ENCODE peak calls at places on chromosomes 7 and 10, in four cellular contexts. D, T, I and L are unnamed samples.

GRCh38 chr10:24513155-24513554 is 210.5 kb downstream of the ARHGAP21 start:
- DNase-seq in I (peak; percentile 56), D (no peak), T (no peak), L (no peak)

GRCh38 chr7:103446046-103446520 is at the start of gene SLC26A5:
- DNase-seq in T (no peak), D (no peak), I (no peak), L (peak; percentile 2)

GRCh38 chr10:124688889-124689670 is 55.1 kb downstream of the FAM53B start:
- DNase-seq in D (no peak), T (peak; percentile 19), I (peak; percentile 15), L (no peak)

GRCh38 chr10:103458720-103459119 is at the start of gene CALHM1:
- DNase-seq in I (no peak), D (no peak), T (no peak), L (no peak)

GRCh38 chr10:23439452-23439919 is 611 bp downstream of the OTUD1 start:
- DNase-seq in T (no peak), I (peak; percentile 14), D (peak; percentile 51), L (peak; percentile 22)

GRCh38 chr7:37198906-37199485 is 249.7 kb downstream of the ELMO1 start:
- DNase-seq in D (peak; percentile 78), I (peak; percentile 80), T (peak; percentile 46), L (peak; percentile 85)

GRCh38 chr10:102132193-102132562 is 662 bp upstream of the PPRC1 start:
- DNase-seq in I (no peak), T (no peak), D (no peak), L (no peak)

GRCh38 chr10:124867304-124867703 is 65.7 kb downstream of the ABRAXAS2 start:
- DNase-seq in I (no peak), D (no peak), T (no peak), L (no peak)

GRCh38 chr7:128875523-128875948 is 12.9 kb downstream of the ATP6V1F start:
- DNase-seq in I (no peak), T (no peak), D (no peak), L (no peak)

GRCh38 chr7:106031271-106032029 is 68.4 kb downstream of the CDHR3 start:
- DNase-seq in D (no peak), I (no peak), T (no peak), L (no peak)

GRCh38 chr7:106032295-106032694 is 69.2 kb downstream of the CDHR3 start:
- DNase-seq in D (no peak), T (no peak), I (no peak), L (no peak)

GRCh38 chr7:106033735-106034134 is 70.7 kb downstream of the CDHR3 start:
- DNase-seq in T (no peak), D (no peak), I (no peak), L (no peak)

GRCh38 chr7:106029448-106029847 is 66.4 kb downstream of the CDHR3 start:
- DNase-seq in I (no peak), D (no peak), T (no peak), L (no peak)

GRCh38 chr7:106029941-106030340 is 66.9 kb downstream of the CDHR3 start:
- DNase-seq in I (no peak), D (no peak), T (no peak), L (no peak)
- TF ChIP-seq CTCF in I (no peak), D (no peak), T (no peak), L (no peak)

GRCh38 chr7:150385240-150385830 is 6.2 kb downstream of the ZNF775 start:
- DNase-seq in D (no peak), T (no peak), I (no peak), L (no peak)

GRCh38 chr7:150390206-150390605 is 11.1 kb downstream of the ZNF775 start:
- DNase-seq in T (no peak), I (peak; percentile 25), D (no peak), L (no peak)

GRCh38 chr7:150389532-150389816 is 10.3 kb downstream of the ZNF775 start:
- DNase-seq in I (no peak), T (no peak), D (no peak), L (no peak)

GRCh38 chr7:150388306-150388705 is 9.2 kb downstream of the ZNF775 start:
- DNase-seq in D (no peak), T (no peak), I (no peak), L (no peak)

GRCh38 chr7:150388709-150389531 is 9.8 kb downstream of the ZNF775 start:
- DNase-seq in D (peak; percentile 75), I (no peak), T (no peak), L (no peak)
- TF ChIP-seq CTCF in D (peak; percentile 43), I (no peak), T (no peak), L (peak; percentile 50)

GRCh38 chr10:48309711-48310226 is 3.3 kb downstream of the MAPK8 start:
- DNase-seq in T (no peak), I (peak; percentile 75), D (no peak), L (no peak)
- TF ChIP-seq CTCF in T (peak; percentile 27), I (peak; percentile 15), D (no peak), L (no peak)

DNA sequence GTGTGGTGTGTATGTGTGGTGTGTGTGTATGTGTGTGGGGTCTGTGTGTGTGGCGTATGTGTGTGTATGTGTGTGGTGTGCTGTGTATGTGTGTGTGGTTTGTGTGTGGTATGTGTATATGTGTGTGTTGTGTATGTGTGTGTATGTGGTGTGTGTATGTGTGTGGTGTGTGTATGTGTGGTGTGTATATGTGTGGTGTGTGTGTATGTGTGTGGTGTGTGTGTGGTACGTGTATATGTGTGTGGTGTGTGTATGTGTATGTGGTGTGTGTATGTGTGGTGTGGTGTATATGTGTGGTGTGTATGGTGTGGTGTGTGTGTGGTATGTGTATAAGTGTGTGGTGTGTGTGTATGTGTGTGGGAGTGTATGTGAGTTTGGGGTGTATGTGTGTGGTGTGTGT is 428.7 kb downstream of the PAXIP1 start:
- DNase-seq in I (no peak), T (no peak), D (no peak), L (no peak)
- TF ChIP-seq CTCF in I (no peak), T (no peak), D (no peak), L (no peak)

DNA sequence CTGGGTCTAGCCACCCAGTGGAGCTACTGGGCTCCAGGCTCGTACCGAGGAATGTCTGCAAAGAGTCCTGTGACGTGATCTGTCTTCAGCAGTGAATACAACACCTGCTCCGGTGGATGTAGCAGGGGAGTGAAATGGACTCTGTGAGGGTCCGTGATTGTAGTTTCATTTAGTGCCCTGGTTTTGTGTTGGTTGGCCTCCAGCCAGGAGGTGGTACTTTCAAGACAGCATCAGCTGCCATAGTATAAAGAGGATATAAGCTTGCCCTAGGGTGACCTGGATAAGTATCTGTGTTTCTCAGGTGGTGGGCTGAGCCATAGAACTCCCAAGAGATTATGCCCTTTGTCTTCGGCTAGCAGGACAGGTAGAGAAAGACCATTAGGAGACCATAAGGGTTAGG is 24.6 kb upstream of the WNT2 start:
- DNase-seq in D (no peak), T (no peak), I (no peak), L (no peak)
- TF ChIP-seq CTCF in D (no peak), T (no peak), I (no peak), L (no peak)

DNA sequence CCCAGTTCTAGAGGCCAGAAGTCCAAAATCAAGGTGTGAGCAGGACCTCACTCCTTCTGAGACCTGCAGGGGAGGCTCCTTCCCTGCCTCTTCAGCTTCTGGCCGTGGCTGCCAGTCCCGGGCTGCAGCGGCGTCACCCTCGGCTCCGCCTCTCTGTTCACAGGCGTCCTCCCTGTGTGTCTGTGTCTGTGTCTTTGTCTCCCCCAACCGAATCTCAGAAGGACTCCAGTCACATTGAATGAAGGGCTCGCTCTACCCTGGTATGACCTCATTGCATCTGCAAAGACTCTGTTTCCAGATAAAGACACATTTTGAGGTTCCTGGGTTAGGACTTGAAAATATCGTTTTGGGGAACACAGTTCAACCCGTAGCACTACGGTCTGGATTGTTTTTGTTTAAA is 33.1 kb upstream of the GALNT11 start:
- DNase-seq in I (peak; percentile 15), T (peak; percentile 12), D (peak; percentile 60), L (peak; percentile 41)
- TF ChIP-seq CTCF in I (no peak), T (peak; percentile 34), D (no peak), L (no peak)

DNA sequence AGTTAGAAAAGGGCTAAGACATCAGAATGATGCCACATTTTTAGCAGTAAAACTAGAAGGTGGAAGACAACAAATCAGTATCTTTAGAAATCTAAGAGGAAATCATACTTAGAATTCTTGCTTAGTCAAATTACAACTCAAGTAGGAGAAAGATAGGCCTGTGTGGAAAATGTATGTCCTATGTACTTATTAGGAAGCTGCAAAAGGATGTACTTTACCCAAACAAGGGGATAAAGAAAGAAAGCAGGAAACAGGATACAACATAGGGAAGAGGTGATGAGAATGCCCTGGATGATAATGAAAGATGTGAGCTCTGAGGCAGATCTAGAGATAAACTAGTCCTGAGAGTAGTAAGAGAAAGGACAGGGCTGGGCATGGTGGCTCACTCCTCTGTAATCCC is 54.9 kb downstream of the RNLS start:
- DNase-seq in I (no peak), D (no peak), T (no peak), L (no peak)
- TF ChIP-seq CTCF in I (no peak), D (no peak), T (no peak), L (no peak)